ENCODE peak calls at places on chromosome 21, in four cellular contexts. G is esophagus squamous epithelium, W is cardiac fibroblast, D is cardiac muscle cell. V is an unnamed sample.

GRCh38 chr21:41396452-41397107 is 29.5 kb upstream of the MX1 start:
- DNase-seq in G (no peak), D (peak; percentile 63), W (no peak), V (no peak)

GRCh38 chr21:45031231-45032191 is 42.9 kb upstream of the ADARB1 start:
- DNase-seq in G (no peak), W (no peak), D (no peak), V (no peak)

GRCh38 chr21:42155045-42155855 is 63.7 kb upstream of the ABCG1 start:
- DNase-seq in W (no peak), D (no peak), G (no peak), V (no peak)

GRCh38 chr21:28818663-28819278 is 173.9 kb downstream of the LTN1 start:
- DNase-seq in W (peak; percentile 19), G (no peak), D (peak; percentile 36), V (no peak)

GRCh38 chr21:21101911-21102310 is 103.7 kb downstream of the NCAM2 start:
- DNase-seq in G (no peak), D (peak; percentile 73), W (peak; percentile 65), V (no peak)

GRCh38 chr21:37758997-37759396 is 157.3 kb downstream of the KCNJ6 start:
- DNase-seq in D (peak; percentile 47), W (peak; percentile 59), G (no peak), V (no peak)

GRCh38 chr21:39710866-39711265 is 34.1 kb upstream of the IGSF5 start:
- DNase-seq in W (no peak), D (no peak), G (no peak), V (no peak)

GRCh38 chr21:42411197-42411869 is 7.6 kb downstream of the UBASH3A start:
- DNase-seq in D (no peak), G (no peak), W (no peak), V (no peak)

GRCh38 chr21:17461582-17461981 is 51.3 kb upstream of the CXADR start:
- DNase-seq in D (peak; percentile 68), G (no peak), W (peak; percentile 59), V (no peak)

GRCh38 chr21:17460094-17460493 is 52.7 kb upstream of the CXADR start:
- DNase-seq in G (no peak), D (no peak), W (no peak), V (no peak)

GRCh38 chr21:17463441-17463840 is 49.4 kb upstream of the CXADR start:
- DNase-seq in G (no peak), D (peak; percentile 88), W (peak; percentile 85), V (peak; percentile 67)

GRCh38 chr21:17462276-17462981 is 50.4 kb upstream of the CXADR start:
- DNase-seq in G (no peak), D (no peak), W (peak; percentile 67), V (no peak)

GRCh38 chr21:17461014-17461413 is 51.8 kb upstream of the CXADR start:
- DNase-seq in G (no peak), D (peak; percentile 89), W (peak; percentile 79), V (peak; percentile 46)
- H3K4me3 ChIP-seq in G (no peak overlapping the region), D (no peak overlapping the region), W (no peak overlapping the region), V (no peak overlapping the region)

DNA sequence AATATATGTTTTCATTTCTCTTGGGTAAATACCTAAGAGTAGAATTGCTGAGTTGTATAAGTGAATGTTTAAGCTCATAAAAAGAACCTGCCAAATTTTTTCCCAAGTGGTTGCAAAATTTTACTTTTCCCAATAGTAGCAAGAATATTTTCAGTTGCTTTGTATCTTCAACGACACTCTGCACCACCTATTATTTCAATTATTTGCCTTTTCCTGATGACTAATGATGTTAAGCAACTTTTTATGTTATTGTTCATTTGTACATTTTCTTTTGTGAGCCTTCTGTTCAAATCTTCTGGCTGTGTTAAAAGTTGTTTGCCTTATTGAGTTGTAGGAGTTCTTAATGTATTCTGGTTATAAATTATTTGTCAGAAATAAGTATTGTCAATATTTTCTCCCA is 299.1 kb upstream of the NRIP1 start:
- DNase-seq in D (peak; percentile 64), W (peak; percentile 76), G (no peak), V (no peak)
- TF ChIP-seq CTCF in D (no peak), W (no peak), G (no peak), V (no peak)

GRCh38 chr21:43814215-43815106 is 25.1 kb downstream of the RRP1 start:
- DNase-seq in W (no peak), D (peak; percentile 13), G (no peak), V (no peak)

GRCh38 chr21:43815991-43816390 is 26.6 kb downstream of the RRP1 start:
- DNase-seq in D (no peak), W (no peak), G (no peak), V (no peak)

GRCh38 chr21:43812957-43813730 is 23.8 kb downstream of the RRP1 start:
- DNase-seq in G (no peak), W (no peak), D (no peak), V (no peak)

GRCh38 chr21:43816611-43817071 is 27.3 kb downstream of the RRP1 start:
- DNase-seq in W (no peak), G (no peak), D (no peak), V (no peak)

DNA sequence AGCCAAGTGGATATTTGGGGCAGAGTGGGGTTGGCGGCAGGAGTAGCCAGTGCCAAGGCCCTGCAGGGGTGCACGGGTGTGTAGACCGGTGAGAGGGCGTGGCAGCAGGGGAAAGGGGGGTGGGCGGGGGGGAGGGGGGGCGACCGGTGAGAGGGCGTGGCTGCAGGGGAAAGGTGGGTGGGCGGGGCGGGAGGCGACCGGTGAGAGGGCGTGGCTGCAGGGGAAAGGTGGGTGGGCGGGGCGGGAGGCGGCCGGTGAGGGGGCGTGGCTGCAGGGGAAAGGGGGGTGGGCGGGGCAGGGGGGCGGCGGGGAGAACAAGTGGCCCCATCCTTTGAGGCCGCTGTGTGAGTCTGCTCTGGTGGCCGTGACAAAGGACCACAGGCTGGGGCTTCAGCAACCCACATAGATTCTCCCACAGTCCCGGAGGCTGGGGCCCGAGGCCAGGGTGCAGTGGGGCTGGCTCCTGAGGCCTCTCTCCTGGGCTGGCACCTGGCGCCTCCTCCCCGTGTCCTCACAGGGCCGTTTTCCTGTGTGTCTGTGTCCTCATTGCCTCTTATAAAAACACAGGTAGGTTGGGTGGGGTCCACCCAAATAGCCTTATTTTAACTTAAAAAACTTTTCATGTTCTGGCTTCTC is 25.8 kb downstream of the RRP1 start:
- DNase-seq in W (no peak), G (no peak), D (no peak), V (no peak)
- H3K4me3 ChIP-seq in W (no peak overlapping the region), G (no peak overlapping the region), D (no peak overlapping the region), V (no peak overlapping the region)

DNA sequence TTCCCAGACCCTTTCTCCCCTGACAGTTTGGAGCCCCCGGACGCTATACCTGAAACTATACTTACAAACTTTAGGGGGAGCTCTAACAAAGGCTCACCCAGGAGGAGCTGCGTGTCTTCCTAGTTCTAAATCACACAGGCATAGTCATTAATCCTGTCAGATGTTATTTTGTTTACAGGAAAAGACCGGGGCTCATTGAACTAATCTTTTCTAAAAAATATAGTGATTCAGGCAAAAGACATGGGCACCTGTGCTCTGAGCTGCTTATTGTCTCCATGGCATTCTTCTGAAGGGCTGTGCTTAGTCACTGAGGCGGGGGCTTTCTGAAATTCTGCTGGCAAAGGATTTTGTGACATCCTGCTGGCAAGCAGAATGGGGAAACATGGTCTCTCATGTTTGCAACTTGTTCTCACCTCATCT is 1577.0 kb downstream of the NCAM2 start:
- DNase-seq in W (no peak), D (no peak), G (no peak), V (no peak)
- TF ChIP-seq CTCF in W (no peak), D (no peak), G (no peak), V (no peak)

V was measured in AG09309.